ENCODE peak calls at places on chromosomes 11 and 22, in four cellular contexts. I, N, L and U are unnamed samples.

GRCh38 chr22:46075764-46076531 is 74.4 kb upstream of the PPARA start:
- DNase-seq in I (no peak), N (no peak), L (no peak), U (no peak)

GRCh38 chr22:46024136-46024840 is 47.3 kb upstream of the WNT7B start:
- DNase-seq in I (no peak), N (no peak), L (no peak), U (no peak)

GRCh38 chr11:96091476-96091875 is 167.6 kb upstream of the MTMR2 start:
- DNase-seq in I (no peak), N (no peak), L (no peak), U (no peak)

GRCh38 chr11:2563216-2564007 is 118.6 kb downstream of the KCNQ1 start:
- DNase-seq in I (no peak), N (no peak), L (no peak), U (no peak)

GRCh38 chr11:24312464-24313238 is 184.2 kb upstream of the LUZP2 start:
- DNase-seq in I (no peak), N (no peak), L (no peak), U (no peak)

GRCh38 chr22:50243704-50244419 is 961 bp downstream of the TUBGCP6 start:
- DNase-seq in I (no peak), N (no peak), L (no peak), U (no peak)

GRCh38 chr11:128559496-128560103 is 27.8 kb downstream of the ETS1 start:
- DNase-seq in I (no peak), N (no peak), L (no peak), U (no peak)

GRCh38 chr11:19712281-19713220 is at the start of gene NAV2:
- DNase-seq in I (peak), N (peak), L (peak), U (peak)

GRCh38 chr11:101436511-101437142 is 147.2 kb downstream of the TRPC6 start:
- DNase-seq in I (no peak), N (no peak), L (peak), U (no peak)

GRCh38 chr11:133842730-133843129 is 2.6 kb downstream of the SPATA19 start:
- DNase-seq in I (no peak), N (no peak), L (no peak), U (no peak)

GRCh38 chr22:36940676-36941075 is 27.2 kb downstream of the CSF2RB start:
- DNase-seq in I (no peak), N (no peak), L (no peak), U (no peak)

GRCh38 chr11:3994030-3994640 is 100.5 kb upstream of the RRM1 start:
- DNase-seq in I (no peak), N (no peak), L (no peak), U (no peak)

GRCh38 chr22:45094081-45094720 is 69.5 kb upstream of the NUP50 start:
- DNase-seq in I (no peak), N (no peak), L (no peak), U (no peak)

GRCh38 chr22:42114721-42115120 is 15.9 kb downstream of the CYP2D6 start:
- DNase-seq in I (no peak), N (no peak), L (no peak), U (no peak)

GRCh38 chr22:18905540-18906409 is at the start of gene DGCR6:
- DNase-seq in I (no peak), N (no peak), L (no peak), U (no peak)

GRCh38 chr11:82906236-82906635 is 4.7 kb downstream of the DDIAS start:
- DNase-seq in I (peak), N (no peak), L (no peak), U (no peak)

GRCh38 chr11:27642954-27643353 is 57.3 kb downstream of the BDNF start:
- DNase-seq in I (no peak), N (no peak), L (no peak), U (no peak)

GRCh38 chr11:31940396-31941037 is 129.4 kb upstream of the PAX6 start:
- DNase-seq in I (peak), N (no peak), L (no peak), U (no peak)

GRCh38 chr22:33474587-33474986 is 416.4 kb upstream of the SYN3 start:
- DNase-seq in I (no peak), N (no peak), L (no peak), U (no peak)

GRCh38 chr11:78331711-78332110 is 85.9 kb downstream of the GAB2 start:
- DNase-seq in I (no peak), N (peak), L (no peak), U (no peak)

GRCh38 chr11:20754957-20755356 is 85.6 kb downstream of the NELL1 start:
- DNase-seq in I (no peak), N (no peak), L (no peak), U (no peak)

GRCh38 chr11:12540913-12541587 is 133.2 kb upstream of the TEAD1 start:
- DNase-seq in I (peak), N (no peak), L (no peak), U (peak)

GRCh38 chr11:70628881-70629844 is 230.8 kb downstream of the CTTN start:
- DNase-seq in I (no peak), N (no peak), L (no peak), U (no peak)

GRCh38 chr11:2816941-2817421 is 68.6 kb downstream of the CDKN1C start:
- DNase-seq in I (peak), N (no peak), L (no peak), U (peak)

GRCh38 chr11:96200243-96200642 is 142.8 kb downstream of the MAML2 start:
- DNase-seq in I (peak), N (no peak), L (no peak), U (peak)

GRCh38 chr11:129608711-129609110 is 206.9 kb upstream of the TMEM45B start:
- DNase-seq in I (no peak), N (no peak), L (no peak), U (no peak)

GRCh38 chr11:102138677-102139076 is 28.4 kb downstream of the YAP1 start:
- DNase-seq in I (no peak), N (no peak), L (no peak), U (peak)

GRCh38 chr22:40592352-40593113 is 44.0 kb downstream of the MRTFA start:
- DNase-seq in I (no peak), N (no peak), L (no peak), U (no peak)

GRCh38 chr11:129639300-129639699 is 176.3 kb upstream of the TMEM45B start:
- DNase-seq in I (peak), N (no peak), L (no peak), U (peak)

GRCh38 chr11:124078591-124078990 is 36.7 kb upstream of the VWA5A start:
- DNase-seq in I (no peak), N (no peak), L (no peak), U (no peak)

GRCh38 chr11:86314636-86315035 is 12.6 kb downstream of the HIKESHI start:
- DNase-seq in I (no peak), N (no peak), L (no peak), U (no peak)

GRCh38 chr11:61080986-61081590 is 21.2 kb upstream of the CD5 start:
- DNase-seq in I (no peak), N (no peak), L (no peak), U (no peak)

GRCh38 chr11:57536947-57537654 is at the start of gene SMTNL1:
- DNase-seq in I (no peak), N (no peak), L (no peak), U (no peak)

GRCh38 chr11:32233928-32234327 is 143.1 kb downstream of the RCN1 start:
- DNase-seq in I (no peak), N (no peak), L (no peak), U (no peak)

GRCh38 chr11:88404363-88404762 is 66.8 kb upstream of the CTSC start:
- DNase-seq in I (no peak), N (no peak), L (no peak), U (no peak)

GRCh38 chr22:37178350-37179125 is 9.5 kb downstream of the C1QTNF6 start:
- DNase-seq in I (no peak), N (no peak), L (no peak), U (no peak)